ENCODE peak calls at places on chromosomes 1 and 21, in nine cellular contexts. One of them, this sample, is unnamed.
A peak's percentile ranks its signal among the peaks of the same experiment; 100 is the strongest.

GRCh38 chr1:247409869-247410544 is 6.0 kb upstream of the NLRP3 start:
- DNase-seq in Karpas-422: no peak
- DNase-seq in testis: no peak
- DNase-seq in dorsolateral prefrontal cortex: no peak
- DNase-seq in cardiac muscle cell: no peak
- DNase-seq in esophagus muscularis mucosa: no peak
- DNase-seq in GM23338: no peak
- DNase-seq in body of pancreas: no peak
- DNase-seq in brain microvascular endothelial cell: no peak
- DNase-seq in this sample: no peak

GRCh38 chr1:163296504-163296903 is 25.2 kb upstream of the NUF2 start:
- DNase-seq in Karpas-422: no peak
- DNase-seq in body of pancreas: no peak
- DNase-seq in GM23338: no peak
- DNase-seq in esophagus muscularis mucosa: no peak
- DNase-seq in cardiac muscle cell: no peak
- DNase-seq in brain microvascular endothelial cell: no peak
- DNase-seq in dorsolateral prefrontal cortex: no peak
- DNase-seq in testis: no peak
- DNase-seq in this sample: no peak

GRCh38 chr1:198638894-198639319 is at the start of gene PTPRC:
- DNase-seq in brain microvascular endothelial cell: no peak
- DNase-seq in GM23338: no peak
- DNase-seq in body of pancreas: no peak
- DNase-seq in cardiac muscle cell: no peak
- DNase-seq in Karpas-422: peak; percentile 94
- DNase-seq in dorsolateral prefrontal cortex: no peak
- DNase-seq in testis: no peak
- DNase-seq in esophagus muscularis mucosa: no peak
- DNase-seq in this sample: no peak

GRCh38 chr1:201360486-201360885 is 17.0 kb downstream of the TNNT2 start:
- DNase-seq in testis: no peak
- DNase-seq in body of pancreas: no peak
- DNase-seq in brain microvascular endothelial cell: no peak
- DNase-seq in dorsolateral prefrontal cortex: no peak
- DNase-seq in Karpas-422: no peak
- DNase-seq in GM23338: no peak
- DNase-seq in esophagus muscularis mucosa: no peak
- DNase-seq in cardiac muscle cell: no peak
- DNase-seq in this sample: no peak

GRCh38 chr1:53517109-53517508 is 57.9 kb downstream of the DMRTB1 start:
- DNase-seq in cardiac muscle cell: no peak
- DNase-seq in GM23338: no peak
- DNase-seq in esophagus muscularis mucosa: no peak
- DNase-seq in body of pancreas: no peak
- DNase-seq in Karpas-422: no peak
- DNase-seq in dorsolateral prefrontal cortex: no peak
- DNase-seq in brain microvascular endothelial cell: no peak
- DNase-seq in testis: no peak
- DNase-seq in this sample: no peak

GRCh38 chr21:40466893-40467483 is 380.0 kb downstream of the DSCAM start:
- DNase-seq in cardiac muscle cell: peak; percentile 60
- DNase-seq in testis: peak; percentile 56
- DNase-seq in GM23338: peak; percentile 32
- DNase-seq in Karpas-422: peak; percentile 70
- DNase-seq in esophagus muscularis mucosa: no peak
- DNase-seq in dorsolateral prefrontal cortex: peak; percentile 13
- DNase-seq in body of pancreas: no peak
- DNase-seq in brain microvascular endothelial cell: no peak
- DNase-seq in this sample: no peak

GRCh38 chr1:37831809-37832208 is 23.8 kb upstream of the YRDC start:
- DNase-seq in testis: no peak
- DNase-seq in esophagus muscularis mucosa: no peak
- DNase-seq in body of pancreas: no peak
- DNase-seq in cardiac muscle cell: no peak
- DNase-seq in dorsolateral prefrontal cortex: no peak
- DNase-seq in Karpas-422: no peak
- DNase-seq in GM23338: no peak
- DNase-seq in brain microvascular endothelial cell: no peak
- DNase-seq in this sample: no peak

GRCh38 chr1:176149939-176150807 is 56.9 kb downstream of the COP1 start:
- DNase-seq in esophagus muscularis mucosa: no peak
- DNase-seq in brain microvascular endothelial cell: no peak
- DNase-seq in testis: no peak
- DNase-seq in dorsolateral prefrontal cortex: no peak
- DNase-seq in body of pancreas: no peak
- DNase-seq in GM23338: no peak
- DNase-seq in Karpas-422: no peak
- DNase-seq in cardiac muscle cell: no peak
- DNase-seq in this sample: no peak

GRCh38 chr1:7387053-7387861 is 383.8 kb upstream of the VAMP3 start:
- DNase-seq in GM23338: no peak
- DNase-seq in esophagus muscularis mucosa: peak; percentile 77
- DNase-seq in Karpas-422: no peak
- DNase-seq in body of pancreas: no peak
- DNase-seq in cardiac muscle cell: no peak
- DNase-seq in testis: peak; percentile 14
- DNase-seq in dorsolateral prefrontal cortex: peak; percentile 2
- DNase-seq in brain microvascular endothelial cell: no peak
- DNase-seq in this sample: no peak

GRCh38 chr21:41678016-41678935 is 88.6 kb downstream of the RIPK4 start:
- DNase-seq in dorsolateral prefrontal cortex: no peak
- DNase-seq in cardiac muscle cell: peak; percentile 30
- DNase-seq in esophagus muscularis mucosa: no peak
- DNase-seq in brain microvascular endothelial cell: no peak
- DNase-seq in body of pancreas: peak; percentile 83
- DNase-seq in GM23338: peak; percentile 44
- DNase-seq in Karpas-422: no peak
- DNase-seq in testis: no peak
- DNase-seq in this sample: no peak

GRCh38 chr1:109845658-109846057 is 65.0 kb upstream of the CSF1 start:
- DNase-seq in brain microvascular endothelial cell: no peak
- DNase-seq in Karpas-422: no peak
- DNase-seq in body of pancreas: no peak
- DNase-seq in esophagus muscularis mucosa: no peak
- DNase-seq in GM23338: no peak
- DNase-seq in testis: no peak
- DNase-seq in dorsolateral prefrontal cortex: no peak
- DNase-seq in cardiac muscle cell: no peak
- DNase-seq in this sample: no peak

GRCh38 chr1:47180603-47181094 is 9.2 kb downstream of the PDZK1IP1 start:
- DNase-seq in body of pancreas: no peak
- DNase-seq in esophagus muscularis mucosa: peak; percentile 68
- DNase-seq in cardiac muscle cell: no peak
- DNase-seq in GM23338: no peak
- DNase-seq in Karpas-422: no peak
- DNase-seq in dorsolateral prefrontal cortex: no peak
- DNase-seq in brain microvascular endothelial cell: no peak
- DNase-seq in testis: no peak
- DNase-seq in this sample: no peak

GRCh38 chr1:42333662-42334239 is 1.3 kb downstream of the FOXJ3 start:
- DNase-seq in esophagus muscularis mucosa: no peak
- DNase-seq in GM23338: no peak
- DNase-seq in dorsolateral prefrontal cortex: no peak
- DNase-seq in cardiac muscle cell: no peak
- DNase-seq in testis: no peak
- DNase-seq in body of pancreas: no peak
- DNase-seq in brain microvascular endothelial cell: no peak
- DNase-seq in Karpas-422: peak; percentile 60
- DNase-seq in this sample: no peak

GRCh38 chr1:221845650-221846371 is 103.9 kb upstream of the DUSP10 start:
- DNase-seq in GM23338: no peak
- DNase-seq in Karpas-422: no peak
- DNase-seq in dorsolateral prefrontal cortex: no peak
- DNase-seq in esophagus muscularis mucosa: no peak
- DNase-seq in body of pancreas: peak; percentile 58
- DNase-seq in brain microvascular endothelial cell: peak; percentile 68
- DNase-seq in testis: peak; percentile 18
- DNase-seq in cardiac muscle cell: no peak
- DNase-seq in this sample: no peak

DNA sequence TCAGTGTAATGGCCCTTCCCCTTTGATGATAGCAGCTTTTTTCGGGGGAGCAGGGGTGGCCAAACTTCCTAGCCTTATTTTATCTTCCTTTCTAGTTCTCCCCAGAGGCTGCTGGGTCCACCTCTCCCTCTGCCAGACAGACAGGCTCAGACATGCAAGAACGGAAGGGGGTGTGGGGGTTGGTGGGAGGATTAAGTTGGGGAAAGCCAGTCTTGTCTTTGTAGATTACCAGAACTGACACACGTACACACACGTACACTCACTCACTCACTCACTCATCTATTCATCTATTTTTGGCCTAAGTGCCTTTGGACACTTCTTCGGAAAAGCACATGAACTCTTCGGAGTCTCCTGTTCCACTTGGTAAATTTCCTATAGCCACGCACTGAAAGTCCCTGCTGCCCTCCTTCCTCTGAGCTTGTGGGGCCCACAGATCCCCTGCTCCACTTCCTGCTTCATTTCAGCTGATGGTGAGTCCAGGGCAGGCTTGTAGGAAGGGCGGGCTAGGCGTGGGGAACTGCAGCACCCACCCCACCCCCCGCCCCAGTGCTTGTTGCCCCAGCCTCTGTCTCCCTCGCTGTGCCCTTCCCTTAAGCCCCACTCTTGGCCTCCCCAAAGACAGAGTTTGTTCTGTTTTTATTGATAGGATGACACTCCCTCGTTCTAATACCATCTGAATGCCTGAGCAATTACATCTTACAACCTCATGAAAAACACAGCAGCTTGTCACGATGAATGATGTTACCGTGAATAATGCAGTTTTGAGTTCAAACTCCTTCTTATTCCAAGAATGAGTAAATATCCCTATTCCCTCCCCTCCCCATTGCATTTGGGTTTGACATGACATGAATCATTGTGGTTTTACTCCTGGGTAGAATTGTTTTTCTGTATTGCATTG is 60.7 kb upstream of the ATP5PO start:
- DNase-seq in esophagus muscularis mucosa: no peak
- DNase-seq in dorsolateral prefrontal cortex: no peak
- DNase-seq in testis: no peak
- DNase-seq in cardiac muscle cell: peak; percentile 70
- DNase-seq in Karpas-422: peak; percentile 54
- DNase-seq in GM23338: peak; percentile 42
- DNase-seq in brain microvascular endothelial cell: peak; percentile 87
- DNase-seq in body of pancreas: no peak
- DNase-seq in this sample: no peak
- H3K4me3 ChIP-seq in esophagus muscularis mucosa: no peak overlapping the region
- H3K4me3 ChIP-seq in dorsolateral prefrontal cortex: no peak overlapping the region
- H3K4me3 ChIP-seq in testis: no peak overlapping the region
- H3K4me3 ChIP-seq in cardiac muscle cell: no peak overlapping the region
- H3K4me3 ChIP-seq in Karpas-422: peak overlapping the region; percentile 16
- H3K4me3 ChIP-seq in GM23338: no peak overlapping the region
- H3K4me3 ChIP-seq in brain microvascular endothelial cell: peak overlapping the region; percentile 22
- H3K4me3 ChIP-seq in body of pancreas: no peak overlapping the region
- H3K4me3 ChIP-seq in this sample: no peak overlapping the region

GRCh38 chr1:18937539-18937938 is 18.9 kb downstream of the IFFO2 start:
- DNase-seq in brain microvascular endothelial cell: no peak
- DNase-seq in dorsolateral prefrontal cortex: no peak
- DNase-seq in Karpas-422: no peak
- DNase-seq in body of pancreas: no peak
- DNase-seq in cardiac muscle cell: no peak
- DNase-seq in testis: no peak
- DNase-seq in GM23338: no peak
- DNase-seq in esophagus muscularis mucosa: no peak
- DNase-seq in this sample: no peak

GRCh38 chr1:18936814-18937481 is 19.5 kb downstream of the IFFO2 start:
- DNase-seq in GM23338: no peak
- DNase-seq in cardiac muscle cell: no peak
- DNase-seq in esophagus muscularis mucosa: no peak
- DNase-seq in dorsolateral prefrontal cortex: no peak
- DNase-seq in body of pancreas: no peak
- DNase-seq in brain microvascular endothelial cell: no peak
- DNase-seq in testis: no peak
- DNase-seq in Karpas-422: no peak
- DNase-seq in this sample: no peak

GRCh38 chr1:18938707-18939070 is 17.8 kb downstream of the IFFO2 start:
- DNase-seq in body of pancreas: no peak
- DNase-seq in Karpas-422: no peak
- DNase-seq in dorsolateral prefrontal cortex: no peak
- DNase-seq in cardiac muscle cell: no peak
- DNase-seq in esophagus muscularis mucosa: no peak
- DNase-seq in testis: no peak
- DNase-seq in GM23338: no peak
- DNase-seq in brain microvascular endothelial cell: no peak
- DNase-seq in this sample: no peak

GRCh38 chr1:18939398-18940302 is 16.8 kb downstream of the IFFO2 start:
- DNase-seq in dorsolateral prefrontal cortex: no peak
- DNase-seq in body of pancreas: no peak
- DNase-seq in Karpas-422: no peak
- DNase-seq in testis: no peak
- DNase-seq in esophagus muscularis mucosa: no peak
- DNase-seq in GM23338: no peak
- DNase-seq in cardiac muscle cell: no peak
- DNase-seq in brain microvascular endothelial cell: no peak
- DNase-seq in this sample: no peak

GRCh38 chr1:18938008-18938706 is 18.3 kb downstream of the IFFO2 start:
- DNase-seq in brain microvascular endothelial cell: no peak
- DNase-seq in testis: no peak
- DNase-seq in Karpas-422: no peak
- DNase-seq in dorsolateral prefrontal cortex: no peak
- DNase-seq in esophagus muscularis mucosa: no peak
- DNase-seq in body of pancreas: no peak
- DNase-seq in GM23338: no peak
- DNase-seq in cardiac muscle cell: no peak
- DNase-seq in this sample: peak; percentile 79
- H3K4me3 ChIP-seq in brain microvascular endothelial cell: no peak overlapping the region
- H3K4me3 ChIP-seq in testis: no peak overlapping the region
- H3K4me3 ChIP-seq in Karpas-422: no peak overlapping the region
- H3K4me3 ChIP-seq in dorsolateral prefrontal cortex: no peak overlapping the region
- H3K4me3 ChIP-seq in esophagus muscularis mucosa: no peak overlapping the region
- H3K4me3 ChIP-seq in body of pancreas: no peak overlapping the region
- H3K4me3 ChIP-seq in GM23338: no peak overlapping the region
- H3K4me3 ChIP-seq in cardiac muscle cell: no peak overlapping the region
- H3K4me3 ChIP-seq in this sample: no peak overlapping the region

GRCh38 chr21:45127937-45128336 is 53.6 kb downstream of the ADARB1 start:
- DNase-seq in Karpas-422: no peak
- DNase-seq in body of pancreas: no peak
- DNase-seq in cardiac muscle cell: no peak
- DNase-seq in esophagus muscularis mucosa: no peak
- DNase-seq in testis: no peak
- DNase-seq in dorsolateral prefrontal cortex: peak; percentile 70
- DNase-seq in GM23338: no peak
- DNase-seq in brain microvascular endothelial cell: no peak
- DNase-seq in this sample: no peak
- H3K4me3 ChIP-seq in Karpas-422: no peak overlapping the region
- H3K4me3 ChIP-seq in body of pancreas: no peak overlapping the region
- H3K4me3 ChIP-seq in cardiac muscle cell: no peak overlapping the region
- H3K4me3 ChIP-seq in esophagus muscularis mucosa: no peak overlapping the region
- H3K4me3 ChIP-seq in testis: no peak overlapping the region
- H3K4me3 ChIP-seq in dorsolateral prefrontal cortex: no peak overlapping the region
- H3K4me3 ChIP-seq in GM23338: no peak overlapping the region
- H3K4me3 ChIP-seq in brain microvascular endothelial cell: no peak overlapping the region
- H3K4me3 ChIP-seq in this sample: no peak overlapping the region

DNA sequence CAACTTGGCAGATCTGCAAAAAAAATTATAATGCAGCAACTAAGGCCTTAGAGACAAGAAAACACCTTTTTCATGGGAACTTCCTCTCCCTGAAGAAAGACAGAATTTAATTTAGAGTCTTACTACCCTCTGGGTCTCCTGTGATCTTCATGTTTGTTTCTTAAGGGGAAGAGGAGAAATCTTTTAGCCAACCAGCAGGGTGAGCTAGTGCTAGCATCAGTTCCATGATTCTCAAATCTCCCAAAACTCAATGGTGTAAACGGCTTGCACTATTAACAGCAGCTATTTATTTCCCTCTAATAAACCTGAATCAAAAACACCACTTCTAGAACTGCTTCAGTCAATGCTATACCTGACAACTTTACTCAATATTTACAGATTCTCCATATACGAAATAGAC is 3.8 kb downstream of the ZNF644 start:
- DNase-seq in testis: no peak
- DNase-seq in brain microvascular endothelial cell: no peak
- DNase-seq in dorsolateral prefrontal cortex: no peak
- DNase-seq in cardiac muscle cell: no peak
- DNase-seq in body of pancreas: no peak
- DNase-seq in Karpas-422: no peak
- DNase-seq in GM23338: peak; percentile 57
- DNase-seq in esophagus muscularis mucosa: no peak
- DNase-seq in this sample: no peak
- H3K4me3 ChIP-seq in testis: no peak overlapping the region
- H3K4me3 ChIP-seq in brain microvascular endothelial cell: no peak overlapping the region
- H3K4me3 ChIP-seq in dorsolateral prefrontal cortex: no peak overlapping the region
- H3K4me3 ChIP-seq in cardiac muscle cell: no peak overlapping the region
- H3K4me3 ChIP-seq in body of pancreas: no peak overlapping the region
- H3K4me3 ChIP-seq in Karpas-422: no peak overlapping the region
- H3K4me3 ChIP-seq in GM23338: peak overlapping the region; percentile 71
- H3K4me3 ChIP-seq in esophagus muscularis mucosa: no peak overlapping the region
- H3K4me3 ChIP-seq in this sample: no peak overlapping the region

This sample was measured in adrenal gland.